ENCODE peak calls at places on chromosome 1, in four cellular contexts. T is GM12878, J is HL-60, B is K562. M is an unnamed sample.
A peak's percentile ranks its signal among the peaks of the same experiment; 100 is the strongest.

GRCh38 chr1:52296345-52296744 is 69.7 kb downstream of the CC2D1B start:
- DNase-seq in T (peak; percentile 7), J (peak; percentile 35), B (peak; percentile 52), M (peak; percentile 30)

GRCh38 chr1:2962946-2963345 is 58.3 kb upstream of the ACTRT2 start:
- DNase-seq in T (no peak), J (no peak), B (no peak), M (no peak)

GRCh38 chr1:36419158-36419557 is 21.4 kb upstream of the LSM10 start:
- DNase-seq in T (no peak), J (no peak), B (no peak), M (no peak)

GRCh38 chr1:6523566-6523965 is 30.7 kb downstream of the NOL9 start:
- DNase-seq in T (no peak), J (peak; percentile 29), B (peak; percentile 82), M (no peak)

GRCh38 chr1:85550784-85551516 is 29.6 kb upstream of the CCN1 start:
- DNase-seq in T (no peak), J (no peak), B (no peak), M (no peak)

GRCh38 chr1:233240839-233241682 is 54.5 kb downstream of the PCNX2 start:
- DNase-seq in T (no peak), J (peak; percentile 69), B (peak; percentile 49), M (peak; percentile 11)

GRCh38 chr1:10908266-10908665 is 104.2 kb upstream of the TARDBP start:
- DNase-seq in T (no peak), J (no peak), B (no peak), M (no peak)

GRCh38 chr1:183685112-183685713 is 32.1 kb upstream of the APOBEC4 start:
- DNase-seq in T (peak; percentile 11), J (peak; percentile 41), B (peak; percentile 81), M (peak; percentile 31)

GRCh38 chr1:159869173-159869572 is 6.7 kb upstream of the VSIG8 start:
- DNase-seq in T (no peak), J (no peak), B (peak; percentile 56), M (no peak)

GRCh38 chr1:44030606-44031050 is 634 bp downstream of the SLC6A9 start:
- DNase-seq in T (no peak), J (peak; percentile 25), B (peak; percentile 75), M (no peak)

GRCh38 chr1:26627959-26628358 is 67.9 kb upstream of the ARID1A start:
- DNase-seq in T (no peak), J (peak; percentile 81), B (no peak), M (no peak)

GRCh38 chr1:154906621-154907081 is 29.9 kb downstream of the PMVK start:
- DNase-seq in T (no peak), J (peak; percentile 16), B (no peak), M (no peak)

GRCh38 chr1:6028042-6028895 is 17.4 kb upstream of the KCNAB2 start:
- DNase-seq in T (no peak), J (peak; percentile 94), B (no peak), M (no peak)

GRCh38 chr1:153578936-153579335 is 13.3 kb upstream of the S100A2 start:
- DNase-seq in T (no peak), J (no peak), B (no peak), M (no peak)

GRCh38 chr1:16459503-16459902 is 19.0 kb downstream of the NECAP2 start:
- DNase-seq in T (no peak), J (no peak), B (no peak), M (no peak)

GRCh38 chr1:53893999-53894636 is at the start of gene DIO1:
- DNase-seq in T (no peak), J (no peak), B (no peak), M (no peak)

GRCh38 chr1:201432814-201433213 is 11.3 kb upstream of the TNNI1 start:
- DNase-seq in T (no peak), J (no peak), B (no peak), M (no peak)

GRCh38 chr1:159146996-159147395 is 24.4 kb upstream of the CADM3 start:
- DNase-seq in T (no peak), J (no peak), B (no peak), M (no peak)

GRCh38 chr1:183205196-183205781 is 19.2 kb downstream of the LAMC2 start:
- DNase-seq in T (no peak), J (no peak), B (no peak), M (no peak)

GRCh38 chr1:2108213-2108876 is 58.1 kb downstream of the PRKCZ start:
- DNase-seq in T (no peak), J (peak; percentile 32), B (peak; percentile 85), M (no peak)

GRCh38 chr1:111656093-111657017 is 36.8 kb downstream of the RAP1A start:
- DNase-seq in T (no peak), J (peak; percentile 68), B (peak; percentile 41), M (no peak)

GRCh38 chr1:69400128-69400527 is 167.6 kb upstream of the LRRC7 start:
- DNase-seq in T (no peak), J (no peak), B (no peak), M (no peak)

GRCh38 chr1:94783342-94784264 is 36.6 kb upstream of the SLC44A3 start:
- DNase-seq in T (no peak), J (no peak), B (no peak), M (no peak)

GRCh38 chr1:68051475-68051874 is 1.0 kb upstream of the DIRAS3 start:
- DNase-seq in T (no peak), J (no peak), B (no peak), M (no peak)

GRCh38 chr1:2194898-2195673 is 514 bp upstream of the FAAP20 start:
- DNase-seq in T (peak; percentile 43), J (peak; percentile 85), B (peak; percentile 77), M (peak; percentile 94)

GRCh38 chr1:94989398-94989797 is 62.5 kb upstream of the CNN3 start:
- DNase-seq in T (no peak), J (no peak), B (no peak), M (no peak)

GRCh38 chr1:232600430-232601258 is 29.3 kb downstream of the SIPA1L2 start:
- DNase-seq in T (no peak), J (no peak), B (no peak), M (no peak)

GRCh38 chr1:41447995-41448770 is 36.3 kb downstream of the EDN2 start:
- DNase-seq in T (no peak), J (no peak), B (no peak), M (no peak)

GRCh38 chr1:8202182-8202905 is 115.6 kb upstream of the SLC45A1 start:
- DNase-seq in T (no peak), J (no peak), B (peak; percentile 45), M (no peak)

GRCh38 chr1:233433436-233434213 is 106.1 kb downstream of the MAP3K21 start:
- DNase-seq in T (no peak), J (no peak), B (no peak), M (no peak)

GRCh38 chr1:172273668-172274396 is 146.7 kb upstream of the C1orf105 start:
- DNase-seq in T (no peak), J (no peak), B (no peak), M (no peak)

GRCh38 chr1:182295697-182296096 is 95.9 kb downstream of the GLUL start:
- DNase-seq in T (no peak), J (no peak), B (no peak), M (no peak)

GRCh38 chr1:169892819-169893644 is 664 bp downstream of the SCYL3 start:
- DNase-seq in T (no peak), J (peak; percentile 9), B (no peak), M (no peak)

GRCh38 chr1:14782741-14783591 is 184.5 kb downstream of the KAZN start:
- DNase-seq in T (no peak), J (no peak), B (peak; percentile 43), M (no peak)

GRCh38 chr1:113903496-113904291 is 905 bp downstream of the AP4B1 start:
- DNase-seq in T (peak; percentile 31), J (peak; percentile 29), B (peak; percentile 49), M (no peak)

GRCh38 chr1:92461364-92462097 is 25.2 kb downstream of the GFI1 start:
- DNase-seq in T (no peak), J (peak; percentile 41), B (no peak), M (no peak)

GRCh38 chr1:172322219-172323061 is 98.0 kb upstream of the C1orf105 start:
- DNase-seq in T (no peak), J (no peak), B (no peak), M (no peak)

GRCh38 chr1:30791853-30792252 is 34.3 kb upstream of the LAPTM5 start:
- DNase-seq in T (no peak), J (no peak), B (no peak), M (no peak)

GRCh38 chr1:16248603-16249534 is 11.9 kb upstream of the CPLANE2 start:
- DNase-seq in T (peak; percentile 23), J (peak; percentile 61), B (peak; percentile 78), M (peak; percentile 56)

GRCh38 chr1:152565535-152566215 is 905 bp downstream of the LCE3E start:
- DNase-seq in T (no peak), J (no peak), B (no peak), M (no peak)

GRCh38 chr1:152566681-152567080 is at the start of gene LCE3E:
- DNase-seq in T (no peak), J (no peak), B (no peak), M (no peak)

DNA sequence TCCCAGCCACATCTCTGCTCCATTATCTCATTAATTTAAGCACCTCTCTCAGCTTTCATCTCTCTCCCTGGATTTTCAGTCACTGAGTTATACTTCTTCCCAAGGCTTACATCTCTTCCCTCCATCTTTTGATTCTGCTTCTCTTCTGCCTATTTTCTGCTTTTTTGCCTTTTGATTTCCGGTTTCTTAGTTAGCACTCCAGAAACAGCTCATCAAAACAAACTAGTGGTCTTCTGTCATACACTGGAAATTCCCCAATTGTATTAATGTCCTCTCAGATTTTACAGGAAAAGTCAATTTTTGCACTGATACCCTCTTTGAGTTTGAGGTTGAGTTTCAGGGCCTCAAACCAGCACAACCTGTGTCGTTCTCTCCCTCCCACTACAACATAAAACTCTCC is 1.5 kb downstream of the LCE3E start:
- DNase-seq in T (no peak), J (no peak), B (no peak), M (no peak)
- TF ChIP-seq SPI1 in T (no peak), J (no peak), B (no peak), M (no peak)

DNA sequence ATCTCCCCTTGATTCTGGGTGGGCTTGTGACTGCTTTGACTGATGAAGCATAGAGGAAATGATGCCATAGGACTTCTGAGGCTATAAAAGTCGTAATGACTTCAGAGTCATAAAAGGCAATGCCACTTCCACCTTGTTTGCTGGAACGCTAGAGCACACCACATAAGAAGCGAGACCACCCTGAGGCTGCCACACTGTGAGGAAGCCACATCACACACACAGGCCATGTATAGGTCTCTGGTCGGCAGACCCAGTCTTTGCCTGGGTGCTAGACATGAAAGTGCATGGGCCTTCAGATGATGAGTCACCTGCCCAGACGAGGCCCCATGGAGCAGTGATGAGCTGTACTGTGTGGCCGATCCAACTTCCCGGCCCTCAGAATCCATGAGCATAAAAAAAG is 14.2 kb upstream of the KANK4 start:
- DNase-seq in T (no peak), J (no peak), B (no peak), M (no peak)
- TF ChIP-seq SPI1 in T (no peak), J (no peak), B (no peak), M (no peak)

GRCh38 chr1:56819393-56819899 is at the start of gene FYB2:
- DNase-seq in T (no peak), J (no peak), B (no peak), M (no peak)
- TF ChIP-seq SPI1 in T (no peak), J (no peak), B (no peak), M (no peak)

GRCh38 chr1:227766653-227767277 is 31.5 kb downstream of the SNAP47 start:
- DNase-seq in T (no peak), J (peak; percentile 60), B (no peak), M (no peak)
- TF ChIP-seq SPI1 in T (no peak), J (no peak), B (no peak), M (no peak)

M was measured in GM12891.